ENCODE peak calls at places on chromosomes 3 and 15, in eight cellular contexts. One of them, this sample, is unnamed.

GRCh38 chr3:150479370-150479769 is 66.9 kb downstream of the SERP1 start:
- DNase-seq in A549: no peak
- DNase-seq in astrocyte: no peak
- DNase-seq in mesendoderm: no peak
- DNase-seq in hepatocyte: no peak
- DNase-seq in neuronal stem cell: no peak
- DNase-seq in OCI-LY7: no peak
- DNase-seq in K562: no peak
- DNase-seq in this sample: no peak

GRCh38 chr15:81197255-81197630 is 564 bp downstream of the IL16 start:
- DNase-seq in A549: no peak
- DNase-seq in astrocyte: no peak
- DNase-seq in mesendoderm: no peak
- DNase-seq in hepatocyte: no peak
- DNase-seq in neuronal stem cell: no peak
- DNase-seq in OCI-LY7: no peak
- DNase-seq in K562: no peak
- DNase-seq in this sample: no peak

GRCh38 chr15:48467801-48468200 is 136.6 kb downstream of the DUT start:
- DNase-seq in A549: no peak
- DNase-seq in astrocyte: no peak
- DNase-seq in mesendoderm: no peak
- DNase-seq in hepatocyte: no peak
- DNase-seq in neuronal stem cell: no peak
- DNase-seq in OCI-LY7: no peak
- DNase-seq in K562: no peak
- DNase-seq in this sample: no peak

GRCh38 chr3:6697285-6697684 is 163.6 kb upstream of the GRM7 start:
- DNase-seq in A549: no peak
- DNase-seq in astrocyte: no peak
- DNase-seq in mesendoderm: no peak
- DNase-seq in hepatocyte: no peak
- DNase-seq in neuronal stem cell: no peak
- DNase-seq in OCI-LY7: no peak
- DNase-seq in K562: no peak
- DNase-seq in this sample: no peak

GRCh38 chr3:53357457-53357856 is 10.1 kb upstream of the DCP1A start:
- DNase-seq in A549: no peak
- DNase-seq in astrocyte: no peak
- DNase-seq in mesendoderm: no peak
- DNase-seq in hepatocyte: no peak
- DNase-seq in neuronal stem cell: no peak
- DNase-seq in OCI-LY7: no peak
- DNase-seq in K562: no peak
- DNase-seq in this sample: no peak

GRCh38 chr3:24505678-24506560 is 11.3 kb upstream of the THRB start:
- DNase-seq in A549: no peak
- DNase-seq in astrocyte: no peak
- DNase-seq in mesendoderm: no peak
- DNase-seq in hepatocyte: peak; percentile 54
- DNase-seq in neuronal stem cell: no peak
- DNase-seq in OCI-LY7: no peak
- DNase-seq in K562: peak; percentile 63
- DNase-seq in this sample: no peak

GRCh38 chr3:123076496-123077418 is 9.9 kb downstream of the PDIA5 start:
- DNase-seq in A549: no peak
- DNase-seq in astrocyte: no peak
- DNase-seq in mesendoderm: no peak
- DNase-seq in hepatocyte: peak; percentile 41
- DNase-seq in neuronal stem cell: no peak
- DNase-seq in OCI-LY7: no peak
- DNase-seq in K562: no peak
- DNase-seq in this sample: no peak

GRCh38 chr15:63134245-63134644 is 12.6 kb downstream of the LACTB start:
- DNase-seq in A549: no peak
- DNase-seq in astrocyte: no peak
- DNase-seq in mesendoderm: no peak
- DNase-seq in hepatocyte: no peak
- DNase-seq in neuronal stem cell: no peak
- DNase-seq in OCI-LY7: no peak
- DNase-seq in K562: no peak
- DNase-seq in this sample: no peak

GRCh38 chr3:58492385-58492970 is 582 bp downstream of the KCTD6 start:
- DNase-seq in A549: no peak
- DNase-seq in astrocyte: no peak
- DNase-seq in mesendoderm: no peak
- DNase-seq in hepatocyte: no peak
- DNase-seq in neuronal stem cell: no peak
- DNase-seq in OCI-LY7: peak; percentile 70
- DNase-seq in K562: peak; percentile 15
- DNase-seq in this sample: peak; percentile 40

GRCh38 chr3:11680509-11680908 is 36.8 kb upstream of the VGLL4 start:
- DNase-seq in A549: no peak
- DNase-seq in astrocyte: no peak
- DNase-seq in mesendoderm: no peak
- DNase-seq in hepatocyte: no peak
- DNase-seq in neuronal stem cell: no peak
- DNase-seq in OCI-LY7: no peak
- DNase-seq in K562: no peak
- DNase-seq in this sample: no peak

GRCh38 chr15:43519207-43519606 is 1.8 kb downstream of the MAP1A start:
- DNase-seq in A549: no peak
- DNase-seq in astrocyte: no peak
- DNase-seq in mesendoderm: no peak
- DNase-seq in hepatocyte: no peak
- DNase-seq in neuronal stem cell: no peak
- DNase-seq in OCI-LY7: peak; percentile 17
- DNase-seq in K562: no peak
- DNase-seq in this sample: peak; percentile 46

GRCh38 chr15:46413799-46414198 is 779.0 kb downstream of the SQOR start:
- DNase-seq in A549: no peak
- DNase-seq in astrocyte: peak; percentile 20
- DNase-seq in mesendoderm: peak; percentile 49
- DNase-seq in hepatocyte: no peak
- DNase-seq in neuronal stem cell: no peak
- DNase-seq in OCI-LY7: no peak
- DNase-seq in K562: no peak
- DNase-seq in this sample: no peak

GRCh38 chr3:16942955-16943354 is 58.2 kb downstream of the PLCL2 start:
- DNase-seq in A549: no peak
- DNase-seq in astrocyte: no peak
- DNase-seq in mesendoderm: no peak
- DNase-seq in hepatocyte: no peak
- DNase-seq in neuronal stem cell: no peak
- DNase-seq in OCI-LY7: no peak
- DNase-seq in K562: no peak
- DNase-seq in this sample: no peak

GRCh38 chr15:78100886-78101285 is 8.5 kb downstream of the SH2D7 start:
- DNase-seq in A549: no peak
- DNase-seq in astrocyte: no peak
- DNase-seq in mesendoderm: no peak
- DNase-seq in hepatocyte: no peak
- DNase-seq in neuronal stem cell: no peak
- DNase-seq in OCI-LY7: no peak
- DNase-seq in K562: no peak
- DNase-seq in this sample: no peak

GRCh38 chr3:29410660-29411405 is 130.0 kb downstream of the RBMS3 start:
- DNase-seq in A549: no peak
- DNase-seq in astrocyte: no peak
- DNase-seq in mesendoderm: no peak
- DNase-seq in hepatocyte: no peak
- DNase-seq in neuronal stem cell: no peak
- DNase-seq in OCI-LY7: peak; percentile 17
- DNase-seq in K562: no peak
- DNase-seq in this sample: no peak

GRCh38 chr3:13537926-13538325 is 11.0 kb upstream of the FBLN2 start:
- DNase-seq in A549: peak; percentile 72
- DNase-seq in astrocyte: peak; percentile 96
- DNase-seq in mesendoderm: no peak
- DNase-seq in hepatocyte: no peak
- DNase-seq in neuronal stem cell: no peak
- DNase-seq in OCI-LY7: no peak
- DNase-seq in K562: peak; percentile 48
- DNase-seq in this sample: no peak

GRCh38 chr15:95326689-95327525 is 1003.6 kb upstream of the NR2F2 start:
- DNase-seq in A549: no peak
- DNase-seq in astrocyte: no peak
- DNase-seq in mesendoderm: peak; percentile 17
- DNase-seq in hepatocyte: peak; percentile 46
- DNase-seq in neuronal stem cell: no peak
- DNase-seq in OCI-LY7: no peak
- DNase-seq in K562: no peak
- DNase-seq in this sample: no peak

DNA sequence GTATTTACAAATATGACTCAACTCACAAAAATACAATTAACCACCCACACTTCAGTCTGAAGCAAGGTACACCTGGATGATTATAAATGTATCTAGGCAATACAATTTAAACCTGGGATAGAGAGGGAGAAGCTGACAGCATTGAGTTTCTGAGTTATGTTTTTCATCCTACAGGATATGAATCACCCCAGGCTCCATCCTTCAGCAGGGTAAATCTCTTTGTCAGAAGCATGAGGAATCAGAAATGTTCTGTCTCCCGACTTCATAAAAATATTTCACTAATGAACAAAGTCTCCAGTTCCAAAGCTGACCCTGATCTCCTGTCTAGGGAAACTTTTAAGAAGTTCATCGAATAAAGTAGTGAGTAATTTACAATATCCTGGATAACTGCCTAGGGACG is 25.4 kb upstream of the FRMD4B start:
- DNase-seq in A549: no peak
- DNase-seq in astrocyte: peak; percentile 61
- DNase-seq in mesendoderm: no peak
- DNase-seq in hepatocyte: no peak
- DNase-seq in neuronal stem cell: no peak
- DNase-seq in OCI-LY7: no peak
- DNase-seq in K562: no peak
- DNase-seq in this sample: no peak
- H3K4me2 ChIP-seq in A549: no peak overlapping the region
- H3K4me2 ChIP-seq in astrocyte: peak overlapping the region; percentile 68
- H3K4me2 ChIP-seq in mesendoderm: no peak overlapping the region
- H3K4me2 ChIP-seq in hepatocyte: no peak overlapping the region
- H3K4me2 ChIP-seq in neuronal stem cell: no peak overlapping the region
- H3K4me2 ChIP-seq in OCI-LY7: no peak overlapping the region
- H3K4me2 ChIP-seq in K562: no peak overlapping the region
- H3K4me2 ChIP-seq in this sample: no peak overlapping the region

DNA sequence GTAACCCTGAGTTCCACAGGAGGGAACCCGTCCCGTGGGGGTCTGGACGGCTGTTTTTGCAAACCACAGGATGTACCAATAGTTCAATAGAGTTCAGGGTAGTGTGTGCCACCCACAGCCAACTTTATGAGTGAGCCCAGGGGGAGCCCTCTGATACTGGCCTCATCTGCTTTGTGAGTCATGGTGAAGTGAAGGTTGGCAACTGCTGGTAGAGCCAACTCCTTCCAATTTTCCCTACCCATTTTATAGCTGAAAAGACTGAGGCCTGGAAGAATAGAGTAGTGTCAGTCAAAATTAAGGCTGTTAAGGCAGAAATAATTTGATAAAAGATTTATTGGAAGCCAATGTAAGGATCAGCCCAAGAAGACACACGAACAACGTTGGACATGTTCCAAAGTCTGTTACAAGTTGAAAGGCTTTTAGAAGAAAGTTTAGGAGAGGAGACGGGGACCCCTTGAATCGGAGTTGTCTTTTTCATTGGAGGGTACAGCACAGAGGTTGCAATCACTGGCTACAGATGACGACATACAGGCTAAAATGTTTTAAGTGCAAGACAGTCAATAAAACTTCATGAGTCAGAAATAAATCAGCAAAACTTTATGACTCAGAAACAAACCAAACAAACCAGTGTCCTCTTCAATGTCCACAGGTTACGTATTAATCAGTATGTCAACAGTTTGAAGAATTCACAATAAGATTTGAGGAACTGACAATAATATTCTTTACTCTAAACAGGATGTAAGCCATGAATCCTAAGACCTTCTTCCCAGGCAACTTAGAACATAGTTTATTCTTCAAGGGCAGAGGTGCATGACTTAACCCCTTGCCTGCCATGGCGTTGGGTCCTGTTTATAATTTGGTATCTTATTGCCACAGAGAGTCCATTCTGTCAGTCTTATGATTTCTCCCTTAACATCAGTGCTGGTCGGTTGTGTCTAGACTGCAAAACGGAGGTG is 62.9 kb upstream of the NR2E3 start:
- DNase-seq in A549: peak; percentile 98
- DNase-seq in astrocyte: peak; percentile 82
- DNase-seq in mesendoderm: no peak
- DNase-seq in hepatocyte: peak; percentile 60
- DNase-seq in neuronal stem cell: no peak
- DNase-seq in OCI-LY7: no peak
- DNase-seq in K562: no peak
- DNase-seq in this sample: no peak
- H3K4me2 ChIP-seq in A549: peak overlapping the region; percentile 87
- H3K4me2 ChIP-seq in astrocyte: peak overlapping the region; percentile 76
- H3K4me2 ChIP-seq in mesendoderm: no peak overlapping the region
- H3K4me2 ChIP-seq in hepatocyte: peak overlapping the region; percentile 14
- H3K4me2 ChIP-seq in neuronal stem cell: no peak overlapping the region
- H3K4me2 ChIP-seq in OCI-LY7: no peak overlapping the region
- H3K4me2 ChIP-seq in K562: no peak overlapping the region
- H3K4me2 ChIP-seq in this sample: no peak overlapping the region

DNA sequence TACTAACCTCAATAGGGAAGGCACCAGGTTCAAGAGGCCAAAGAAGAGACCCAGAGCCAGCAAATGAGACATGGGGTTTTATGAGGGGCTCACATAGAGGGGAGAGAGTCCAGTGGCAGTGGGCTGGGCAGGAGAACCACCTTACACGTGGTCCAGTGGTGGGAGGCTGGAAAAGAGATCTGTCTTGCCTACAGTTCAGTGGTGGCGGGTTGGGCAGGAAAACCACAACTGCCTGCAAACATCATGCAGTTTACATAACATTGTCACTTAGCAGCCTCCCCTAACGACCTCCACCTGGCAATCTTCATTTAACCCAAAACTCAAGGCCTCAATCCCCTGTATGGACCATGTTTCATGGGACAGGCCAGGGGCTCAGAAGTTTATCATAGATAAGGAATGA is 29.1 kb downstream of the CRYGS start:
- DNase-seq in A549: no peak
- DNase-seq in astrocyte: no peak
- DNase-seq in mesendoderm: no peak
- DNase-seq in hepatocyte: no peak
- DNase-seq in neuronal stem cell: no peak
- DNase-seq in OCI-LY7: peak; percentile 21
- DNase-seq in K562: no peak
- DNase-seq in this sample: peak; percentile 11
- H3K4me2 ChIP-seq in A549: no peak overlapping the region
- H3K4me2 ChIP-seq in astrocyte: no peak overlapping the region
- H3K4me2 ChIP-seq in mesendoderm: no peak overlapping the region
- H3K4me2 ChIP-seq in hepatocyte: no peak overlapping the region
- H3K4me2 ChIP-seq in neuronal stem cell: no peak overlapping the region
- H3K4me2 ChIP-seq in OCI-LY7: no peak overlapping the region
- H3K4me2 ChIP-seq in K562: no peak overlapping the region
- H3K4me2 ChIP-seq in this sample: no peak overlapping the region

DNA sequence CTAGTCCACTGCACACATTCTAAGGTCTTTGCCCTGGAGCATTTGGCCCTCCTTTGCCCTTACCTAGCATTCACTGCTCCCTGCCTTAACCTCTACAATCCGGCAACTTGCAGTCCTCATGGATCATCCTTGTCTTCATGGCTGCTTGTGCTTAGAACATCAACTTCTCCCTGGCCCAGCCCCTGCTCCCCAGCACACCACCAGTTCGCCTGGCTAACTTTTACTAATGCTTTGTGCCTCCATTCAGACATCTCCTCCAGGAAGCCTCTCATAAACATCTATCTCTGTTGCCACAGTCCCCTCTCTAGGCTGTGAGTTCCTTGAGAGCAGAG is 57.1 kb downstream of the AAGAB start:
- DNase-seq in A549: no peak
- DNase-seq in astrocyte: no peak
- DNase-seq in mesendoderm: no peak
- DNase-seq in hepatocyte: no peak
- DNase-seq in neuronal stem cell: no peak
- DNase-seq in OCI-LY7: no peak
- DNase-seq in K562: no peak
- DNase-seq in this sample: no peak
- H3K4me2 ChIP-seq in A549: no peak overlapping the region
- H3K4me2 ChIP-seq in astrocyte: peak overlapping the region; percentile 41
- H3K4me2 ChIP-seq in mesendoderm: no peak overlapping the region
- H3K4me2 ChIP-seq in hepatocyte: no peak overlapping the region
- H3K4me2 ChIP-seq in neuronal stem cell: no peak overlapping the region
- H3K4me2 ChIP-seq in OCI-LY7: no peak overlapping the region
- H3K4me2 ChIP-seq in K562: no peak overlapping the region
- H3K4me2 ChIP-seq in this sample: no peak overlapping the region